ENCODE peak calls at places on chromosomes 11 and 22, in nine cellular contexts. T, L, N, K, U, H, C, F and Y are unnamed samples.

GRCh38 chr11:65503923-65504670 is 5.3 kb downstream of the MALAT1 start:
- DNase-seq in T (no peak), L (no peak), N (peak), K (peak), U (no peak), H (peak), C (peak), F (no peak), Y (no peak)

GRCh38 chr11:1217151-1217550 is 5.7 kb upstream of the MUC5B start:
- DNase-seq in T (no peak), L (peak), N (no peak), K (peak), U (no peak), H (no peak), C (no peak), F (no peak), Y (no peak)

GRCh38 chr11:78350646-78351165 is 66.9 kb downstream of the GAB2 start:
- DNase-seq in T (no peak), L (no peak), N (peak), K (no peak), U (no peak), H (peak), C (peak), F (no peak), Y (no peak)

GRCh38 chr22:38777087-38777671 is 16.8 kb downstream of the DNAL4 start:
- DNase-seq in T (peak), L (no peak), N (no peak), K (no peak), U (no peak), H (no peak), C (no peak), F (no peak), Y (no peak)

GRCh38 chr22:45455212-45455611 is 41.7 kb downstream of the RIBC2 start:
- DNase-seq in T (no peak), L (no peak), N (no peak), K (no peak), U (no peak), H (no peak), C (no peak), F (no peak), Y (no peak)

GRCh38 chr22:46058591-46059519 is 81.9 kb upstream of the WNT7B start:
- DNase-seq in T (peak), L (peak), N (peak), K (peak), U (peak), H (no peak), C (no peak), F (peak), Y (no peak)

GRCh38 chr11:67582026-67582425 is 1.6 kb upstream of the GSTP1 start:
- DNase-seq in T (no peak), L (no peak), N (no peak), K (no peak), U (no peak), H (no peak), C (no peak), F (no peak), Y (no peak)

GRCh38 chr11:76793391-76793811 is 10.2 kb downstream of the TSKU start:
- DNase-seq in T (no peak), L (no peak), N (peak), K (peak), U (peak), H (no peak), C (no peak), F (no peak), Y (no peak)

GRCh38 chr11:109425554-109425953 is 3.6 kb downstream of the C11orf87 start:
- DNase-seq in T (no peak), L (no peak), N (no peak), K (no peak), U (no peak), H (no peak), C (peak), F (no peak), Y (no peak)
- TF ChIP-seq CTCF in T (no peak), L (no peak), N (peak), K (no peak), U (no peak), H (peak), C (no peak), F (no peak), Y (no peak)

GRCh38 chr22:47200273-47201051 is 438.0 kb downstream of the TBC1D22A start:
- DNase-seq in T (no peak), L (no peak), N (no peak), K (peak), U (peak), H (peak), C (no peak), F (no peak), Y (no peak)
- TF ChIP-seq CTCF in T (no peak), L (no peak), N (peak), K (no peak), U (no peak), H (peak), C (no peak), F (no peak), Y (no peak)

DNA sequence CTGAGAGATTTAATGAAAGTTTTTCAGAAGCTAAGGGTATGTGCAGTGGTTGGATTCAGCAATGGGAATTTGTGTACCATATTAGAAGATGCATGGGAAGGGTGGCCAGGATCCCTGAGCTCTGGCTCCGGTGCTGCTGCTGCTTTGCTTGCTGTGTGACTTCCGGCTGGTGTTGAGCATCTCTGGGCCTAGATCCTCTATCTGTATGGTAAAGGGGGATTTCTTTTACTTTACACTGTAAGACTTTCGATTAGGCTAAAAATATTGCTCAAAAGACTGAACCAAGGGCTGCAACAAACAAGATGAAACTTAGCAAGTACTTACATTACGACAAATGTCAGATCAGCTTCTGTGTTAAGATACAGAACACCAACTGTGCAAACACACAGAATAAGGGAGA is 39.1 kb downstream of the XRRA1 start:
- DNase-seq in T (no peak), L (no peak), N (no peak), K (no peak), U (no peak), H (no peak), C (no peak), F (no peak), Y (no peak)
- TF ChIP-seq CTCF in T (no peak), L (no peak), N (no peak), K (no peak), U (no peak), H (no peak), C (no peak), F (no peak), Y (no peak)

GRCh38 chr22:19065929-19066328 is 56.3 kb downstream of the DGCR2 start:
- DNase-seq in T (no peak), L (peak), N (no peak), K (no peak), U (no peak), H (no peak), C (no peak), F (no peak), Y (no peak)

GRCh38 chr22:19069451-19069850 is 52.8 kb downstream of the DGCR2 start:
- DNase-seq in T (no peak), L (no peak), N (no peak), K (no peak), U (no peak), H (no peak), C (no peak), F (no peak), Y (no peak)

GRCh38 chr22:19066531-19067271 is 55.5 kb downstream of the DGCR2 start:
- DNase-seq in T (no peak), L (peak), N (peak), K (no peak), U (no peak), H (peak), C (no peak), F (no peak), Y (no peak)

GRCh38 chr22:19068784-19069271 is 53.4 kb downstream of the DGCR2 start:
- DNase-seq in T (no peak), L (no peak), N (no peak), K (no peak), U (no peak), H (no peak), C (peak), F (no peak), Y (no peak)

DNA sequence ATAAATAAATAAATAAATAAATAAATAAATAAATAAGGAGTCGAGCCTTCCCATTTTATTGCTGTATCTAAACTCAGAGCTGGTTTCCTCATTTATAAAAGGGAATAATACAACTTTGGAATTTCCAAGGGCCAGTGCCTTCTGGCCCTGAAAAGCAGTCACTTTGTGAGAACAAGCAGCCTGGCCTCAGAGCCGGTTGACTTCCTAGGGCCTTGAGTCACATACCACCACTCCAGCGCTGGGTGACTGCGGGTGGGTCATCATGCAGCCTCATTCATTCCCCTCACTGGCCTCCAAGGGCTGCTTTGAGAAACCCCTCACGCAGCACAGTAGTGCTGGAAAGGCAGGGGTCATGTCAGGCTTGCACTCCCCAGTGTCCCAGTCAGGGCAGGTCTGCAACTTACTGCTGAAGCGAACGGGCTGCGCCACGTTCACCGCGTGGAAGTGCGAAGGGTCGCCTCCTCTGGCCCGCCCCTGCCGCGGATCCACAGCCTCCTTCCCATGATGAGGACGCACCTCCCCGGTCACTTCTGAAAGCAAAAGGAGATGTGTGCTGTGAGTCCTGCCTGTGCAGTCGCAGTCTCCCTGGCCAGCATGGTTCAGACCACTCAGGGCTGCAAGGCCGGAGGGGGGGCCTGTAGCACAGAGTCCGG is 54.4 kb downstream of the DGCR2 start:
- DNase-seq in T (no peak), L (peak), N (no peak), K (no peak), U (no peak), H (no peak), C (no peak), F (no peak), Y (no peak)
- TF ChIP-seq CTCF in T (no peak), L (no peak), N (no peak), K (no peak), U (no peak), H (no peak), C (no peak), F (no peak), Y (no peak)

GRCh38 chr22:43110444-43110926 is at the start of gene BIK:
- DNase-seq in T (no peak), L (peak), N (no peak), K (peak), U (no peak), H (peak), C (peak), F (peak), Y (peak)

GRCh38 chr22:43109921-43110443 is 568 bp upstream of the BIK start:
- DNase-seq in T (no peak), L (no peak), N (no peak), K (peak), U (no peak), H (no peak), C (no peak), F (no peak), Y (no peak)

GRCh38 chr22:43109511-43109910 is 1.0 kb upstream of the BIK start:
- DNase-seq in T (no peak), L (no peak), N (no peak), K (no peak), U (no peak), H (no peak), C (no peak), F (no peak), Y (no peak)

GRCh38 chr22:43113516-43114251 is 3.1 kb downstream of the BIK start:
- DNase-seq in T (no peak), L (peak), N (no peak), K (no peak), U (peak), H (no peak), C (peak), F (no peak), Y (no peak)

GRCh38 chr22:43110927-43111623 is 525 bp downstream of the BIK start:
- DNase-seq in T (no peak), L (peak), N (no peak), K (peak), U (peak), H (no peak), C (peak), F (no peak), Y (peak)
- TF ChIP-seq CTCF in T (no peak), L (no peak), N (no peak), K (no peak), U (no peak), H (no peak), C (no peak), F (no peak), Y (no peak)